ENCODE peak calls at places on chromosomes 1 and 21, in six cellular contexts. M is transverse colon, B is sigmoid colon, Z is vagina, O is fibroblast of lung, T is tibial artery. A is an unnamed sample.

GRCh38 chr1:205032512-205032911 is 10.5 kb upstream of the CNTN2 start:
- DNase-seq in M (no peak), B (no peak), Z (no peak), O (no peak), T (no peak), A (no peak)

GRCh38 chr21:33441489-33442477 is 38.0 kb downstream of the TMEM50B start:
- DNase-seq in M (peak; percentile 59), B (no peak), Z (no peak), O (peak; percentile 74), T (peak; percentile 47), A (peak; percentile 53)

GRCh38 chr1:235834620-235835019 is 32.1 kb downstream of the LYST start:
- DNase-seq in M (no peak), B (no peak), Z (no peak), O (no peak), T (no peak), A (no peak)

GRCh38 chr21:37673801-37674575 is 242.3 kb downstream of the KCNJ6 start:
- DNase-seq in M (no peak), B (no peak), Z (no peak), O (no peak), T (no peak), A (no peak)

GRCh38 chr21:38311765-38312164 is 55.0 kb downstream of the KCNJ15 start:
- DNase-seq in M (no peak), B (no peak), Z (no peak), O (peak; percentile 59), T (no peak), A (no peak)

GRCh38 chr1:218536311-218536710 is 191.2 kb downstream of the TGFB2 start:
- DNase-seq in M (no peak), B (no peak), Z (no peak), O (no peak), T (no peak), A (no peak)

GRCh38 chr1:162699366-162699765 is 67.1 kb downstream of the DDR2 start:
- DNase-seq in M (no peak), B (no peak), Z (no peak), O (no peak), T (no peak), A (no peak)

GRCh38 chr21:35528109-35529042 is 479.3 kb upstream of the RUNX1 start:
- DNase-seq in M (peak; percentile 16), B (no peak), Z (no peak), O (no peak), T (no peak), A (no peak)

GRCh38 chr1:243266231-243266630 is 10.4 kb downstream of the SDCCAG8 start:
- DNase-seq in M (no peak), B (no peak), Z (no peak), O (peak; percentile 63), T (no peak), A (no peak)

GRCh38 chr1:228860911-228861829 is 125.9 kb downstream of the RHOU start:
- DNase-seq in M (peak; percentile 64), B (no peak), Z (no peak), O (peak; percentile 91), T (no peak), A (peak; percentile 61)

GRCh38 chr21:43600642-43601397 is 58.5 kb downstream of the HSF2BP start:
- DNase-seq in M (no peak), B (no peak), Z (no peak), O (peak; percentile 98), T (no peak), A (peak; percentile 73)

GRCh38 chr1:33654267-33654832 is 181.9 kb downstream of the ZSCAN20 start:
- DNase-seq in M (no peak), B (no peak), Z (peak; percentile 70), O (peak; percentile 43), T (no peak), A (no peak)

GRCh38 chr1:192477630-192478029 is 97.9 kb upstream of the RGS1 start:
- DNase-seq in M (no peak), B (no peak), Z (no peak), O (peak; percentile 50), T (no peak), A (no peak)

GRCh38 chr1:155636397-155637153 is 26.6 kb downstream of the MSTO1 start:
- DNase-seq in M (no peak), B (no peak), Z (no peak), O (no peak), T (no peak), A (no peak)

GRCh38 chr1:156577512-156577911 is 2.0 kb upstream of the TTC24 start:
- DNase-seq in M (no peak), B (peak; percentile 2), Z (no peak), O (no peak), T (no peak), A (no peak)

GRCh38 chr21:16028163-16028562 is 298.4 kb downstream of the USP25 start:
- DNase-seq in M (no peak), B (no peak), Z (no peak), O (no peak), T (no peak), A (no peak)

GRCh38 chr21:45405819-45406762 is 1.1 kb downstream of the COL18A1 start:
- DNase-seq in M (no peak), B (peak; percentile 69), Z (no peak), O (peak; percentile 68), T (no peak), A (no peak)

GRCh38 chr1:221203224-221204054 is 324.2 kb downstream of the HLX start:
- DNase-seq in M (peak; percentile 74), B (peak; percentile 88), Z (no peak), O (peak; percentile 47), T (peak; percentile 76), A (peak; percentile 28)

GRCh38 chr1:210882414-210883221 is 251.3 kb downstream of the KCNH1 start:
- DNase-seq in M (no peak), B (no peak), Z (no peak), O (peak; percentile 97), T (no peak), A (peak; percentile 11)

GRCh38 chr1:26721669-26722355 is 26.0 kb downstream of the ARID1A start:
- DNase-seq in M (no peak), B (no peak), Z (no peak), O (peak; percentile 21), T (no peak), A (no peak)

GRCh38 chr1:172359531-172359991 is 60.9 kb upstream of the C1orf105 start:
- DNase-seq in M (no peak), B (no peak), Z (no peak), O (peak; percentile 94), T (no peak), A (peak; percentile 92)

GRCh38 chr1:1141244-1141910 is 25.5 kb upstream of the C1orf159 start:
- DNase-seq in M (peak; percentile 7), B (no peak), Z (no peak), O (no peak), T (no peak), A (no peak)

GRCh38 chr1:207181838-207182237 is 77.8 kb downstream of the C4BPA start:
- DNase-seq in M (no peak), B (no peak), Z (no peak), O (no peak), T (no peak), A (no peak)

GRCh38 chr1:54481201-54481884 is 66.7 kb upstream of the ACOT11 start:
- DNase-seq in M (peak; percentile 74), B (no peak), Z (no peak), O (no peak), T (no peak), A (no peak)
- H3K4me3 ChIP-seq in M (no peak overlapping the region), B (no peak overlapping the region), Z (no peak overlapping the region), O (no peak overlapping the region), T (no peak overlapping the region), A (no peak overlapping the region)

GRCh38 chr1:23756676-23757075 is 13.4 kb downstream of the ELOA start:
- DNase-seq in M (no peak), B (no peak), Z (no peak), O (peak; percentile 57), T (no peak), A (no peak)
- H3K36me3 ChIP-seq in M (peaks cover 80% of the 10 kb centered on the region), B (peaks cover 76% of the 10 kb centered on the region), Z (peaks cover 20% of the 10 kb centered on the region), O (peaks cover 39% of the 10 kb centered on the region), T (peaks cover 100% of the 10 kb centered on the region), A (peaks cover 39% of the 10 kb centered on the region)

GRCh38 chr1:113958691-113959090 is 20.6 kb upstream of the OLFML3 start:
- DNase-seq in M (no peak), B (no peak), Z (no peak), O (no peak), T (no peak), A (no peak)

GRCh38 chr1:113966013-113966412 is 13.3 kb upstream of the OLFML3 start:
- DNase-seq in M (no peak), B (no peak), Z (no peak), O (peak; percentile 33), T (peak; percentile 43), A (no peak)

GRCh38 chr1:113963281-113963906 is 15.9 kb upstream of the OLFML3 start:
- DNase-seq in M (no peak), B (no peak), Z (no peak), O (no peak), T (no peak), A (no peak)
- TF ChIP-seq CTCF in M (no peak), B (no peak), Z (no peak), O (peak; percentile 11), T (peak; percentile 4), A (no peak)

GRCh38 chr1:53317651-53318539 is 10.0 kb downstream of the LRP8 start:
- DNase-seq in M (no peak), B (no peak), Z (no peak), O (no peak), T (no peak), A (no peak)

GRCh38 chr1:53314606-53315005 is 13.3 kb downstream of the LRP8 start:
- DNase-seq in M (no peak), B (no peak), Z (no peak), O (no peak), T (no peak), A (no peak)

GRCh38 chr1:53316742-53317650 is 10.9 kb downstream of the LRP8 start:
- DNase-seq in M (no peak), B (no peak), Z (no peak), O (no peak), T (no peak), A (no peak)

GRCh38 chr1:53315456-53316048 is 12.3 kb downstream of the LRP8 start:
- DNase-seq in M (peak; percentile 41), B (no peak), Z (no peak), O (no peak), T (no peak), A (no peak)

GRCh38 chr1:53316058-53316741 is 11.7 kb downstream of the LRP8 start:
- DNase-seq in M (peak; percentile 19), B (no peak), Z (no peak), O (no peak), T (no peak), A (no peak)
- H3K4me3 ChIP-seq in M (no peak overlapping the region), B (no peak overlapping the region), Z (no peak overlapping the region), O (no peak overlapping the region), T (no peak overlapping the region), A (no peak overlapping the region)